ENCODE peak calls at places on chromosomes 2 and 18, in four cellular contexts. Y, H, Z and N are unnamed samples.

GRCh38 chr18:64799378-64799777 is 650.5 kb upstream of the LINC00305 start:
- DNase-seq in Y (no peak), Z (no peak), H (no peak), N (no peak)

GRCh38 chr2:222398446-222398885 is 25.9 kb upstream of the SGPP2 start:
- DNase-seq in Z (no peak), H (no peak), Y (no peak), N (no peak)

GRCh38 chr18:24552218-24552617 is 91.8 kb downstream of the HRH4 start:
- DNase-seq in Z (no peak), Y (no peak), H (no peak), N (no peak)

GRCh38 chr18:73891572-73892421 is 255.8 kb downstream of the FBXO15 start:
- DNase-seq in H (no peak), Y (no peak), Z (no peak), N (no peak)

GRCh38 chr2:30716117-30716900 is 90.9 kb downstream of the CAPN13 start:
- DNase-seq in H (no peak), Z (no peak), Y (no peak), N (no peak)

GRCh38 chr2:66370824-66371223 is 64.1 kb upstream of the MEIS1 start:
- DNase-seq in H (no peak), Z (no peak), Y (no peak), N (no peak)

GRCh38 chr2:72141032-72141645 is 6.5 kb downstream of the CYP26B1 start:
- DNase-seq in Z (no peak), H (no peak), Y (no peak), N (no peak)

GRCh38 chr2:132489150-132489549 is 72.5 kb downstream of the GPR39 start:
- DNase-seq in Y (peak; percentile 5), Z (no peak), H (no peak), N (no peak)

GRCh38 chr2:5938566-5938896 is 246.3 kb downstream of the SOX11 start:
- DNase-seq in H (no peak), Z (no peak), Y (no peak), N (no peak)

GRCh38 chr18:58557013-58557435 is 71.9 kb downstream of the ALPK2 start:
- DNase-seq in Y (no peak), H (no peak), Z (no peak), N (peak; percentile 87)

GRCh38 chr2:168118733-168119518 is 128.5 kb downstream of the STK39 start:
- DNase-seq in H (peak; percentile 4), Z (peak; percentile 36), Y (peak; percentile 82), N (no peak)

GRCh38 chr2:64727013-64727767 is 73.5 kb upstream of the SERTAD2 start:
- DNase-seq in Z (no peak), H (no peak), Y (no peak), N (peak; percentile 89)

GRCh38 chr2:64228126-64228678 is 84.0 kb upstream of the PELI1 start:
- DNase-seq in Y (peak; percentile 53), H (peak; percentile 79), Z (peak; percentile 62), N (peak; percentile 39)

GRCh38 chr2:159139216-159139933 is 147.1 kb downstream of the WDSUB1 start:
- DNase-seq in Z (no peak), Y (no peak), H (no peak), N (no peak)

GRCh38 chr2:159138642-159139182 is 147.8 kb downstream of the WDSUB1 start:
- DNase-seq in Z (no peak), H (no peak), Y (peak; percentile 60), N (no peak)

GRCh38 chr2:159136405-159136804 is 150.1 kb downstream of the WDSUB1 start:
- DNase-seq in Z (no peak), H (no peak), Y (no peak), N (no peak)

GRCh38 chr2:159140070-159140774 is 146.3 kb downstream of the WDSUB1 start:
- DNase-seq in Y (peak; percentile 92), H (no peak), Z (no peak), N (no peak)

GRCh38 chr2:159137511-159138101 is 148.9 kb downstream of the WDSUB1 start:
- DNase-seq in H (no peak), Y (no peak), Z (no peak), N (no peak)
- TF ChIP-seq ELK1 in H (no peak), Y (no peak), Z (no peak), N (no peak)

DNA sequence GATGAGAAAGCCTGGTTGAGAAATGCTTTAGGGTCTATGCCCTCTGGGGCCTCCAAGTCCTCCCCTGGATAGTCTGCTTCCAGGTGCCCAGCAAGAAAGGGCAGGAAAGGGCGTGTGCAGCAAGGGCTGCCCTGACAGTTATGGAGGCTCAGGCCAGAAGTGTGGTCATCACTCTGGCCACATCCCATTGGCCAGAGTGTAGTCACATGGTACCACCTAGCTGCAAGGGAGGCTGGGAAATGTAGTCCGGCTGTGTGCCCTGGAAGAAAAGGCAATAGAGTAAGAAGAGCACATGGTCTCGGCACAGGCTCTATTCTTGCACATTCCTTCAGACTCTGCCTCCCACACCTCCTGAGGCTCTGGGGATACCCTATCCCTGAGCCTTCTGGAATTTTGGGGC is 35.7 kb downstream of the ODC1 start:
- DNase-seq in Y (peak; percentile 52), Z (peak; percentile 80), H (no peak), N (no peak)
- TF ChIP-seq ELK1 in Y (no peak), Z (no peak), H (no peak), N (no peak)

DNA sequence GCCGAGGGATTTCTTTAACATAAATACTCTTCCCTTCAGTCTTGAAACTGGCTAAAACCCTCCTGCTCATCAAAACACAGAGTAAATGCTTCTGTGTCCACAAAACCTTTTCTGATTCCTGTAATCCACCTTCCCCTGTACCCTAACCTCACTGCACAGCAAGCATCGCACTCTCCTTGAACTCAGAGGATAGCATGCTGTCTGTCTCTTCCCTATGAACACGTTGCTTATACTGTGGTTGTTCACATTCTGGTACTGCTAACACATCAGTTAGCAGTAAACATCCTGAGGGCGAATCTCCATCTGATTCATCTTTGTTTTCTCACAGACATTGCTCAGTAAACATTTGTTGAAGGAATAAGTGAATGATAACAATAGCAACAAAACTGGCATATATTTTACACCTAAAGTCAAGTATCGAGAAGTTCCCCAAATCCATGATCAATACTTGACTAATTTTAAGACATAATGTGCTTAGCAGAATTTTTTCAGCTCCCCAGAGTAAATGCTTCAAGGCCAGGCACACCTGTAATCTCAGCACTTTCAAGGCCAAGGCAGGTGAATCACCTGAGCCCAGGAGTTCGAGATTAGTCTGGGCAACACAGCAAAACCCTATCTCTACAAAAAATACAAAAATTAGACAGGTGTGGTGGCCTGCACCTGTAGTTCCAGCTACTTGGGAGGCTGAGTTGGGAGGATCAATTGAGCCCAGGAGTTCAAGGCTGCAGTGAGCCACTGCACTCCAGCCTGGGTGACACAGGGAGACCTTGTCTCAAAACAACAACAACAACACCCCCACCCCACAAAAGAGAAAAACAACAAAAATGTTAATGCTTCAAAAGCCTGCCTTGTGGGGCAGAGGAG is 45.6 kb upstream of the LPIN2 start:
- DNase-seq in Z (no peak), H (no peak), Y (no peak), N (no peak)
- TF ChIP-seq ELK1 in Z (no peak), H (no peak), Y (no peak), N (no peak)

GRCh38 chr2:165371356-165371755 is 98.1 kb upstream of the CSRNP3 start:
- DNase-seq in Z (no peak), Y (no peak), H (no peak), N (no peak)
- TF ChIP-seq ELK1 in Z (no peak), Y (no peak), H (no peak), N (no peak)

GRCh38 chr2:76391663-76392062 is 680.9 kb upstream of the GCFC2 start:
- DNase-seq in Z (no peak), H (no peak), Y (no peak), N (no peak)
- TF ChIP-seq ELK1 in Z (no peak), H (no peak), Y (no peak), N (no peak)

GRCh38 chr2:109342451-109342850 is 213.4 kb downstream of the SH3RF3 start:
- DNase-seq in H (no peak), Z (no peak), Y (no peak), N (no peak)
- TF ChIP-seq ELK1 in H (no peak), Z (no peak), Y (no peak), N (no peak)

GRCh38 chr2:200703926-200704637 is 107.6 kb upstream of the BZW1 start:
- DNase-seq in Y (no peak), Z (no peak), H (no peak), N (no peak)
- TF ChIP-seq ELK1 in Y (no peak), Z (no peak), H (no peak), N (no peak)